ENCODE peak calls at places on chromosome 15, in four cellular contexts. U, B, I and D are unnamed samples.
A peak's percentile ranks its signal among the peaks of the same experiment; 100 is the strongest.

GRCh38 chr15:64767203-64767602 is 8.2 kb downstream of the RBPMS2 start:
- DNase-seq in U (no peak), I (no peak), B (no peak), D (no peak)

GRCh38 chr15:25683911-25684310 is 179.2 kb downstream of the ATP10A start:
- DNase-seq in B (no peak), U (no peak), I (no peak), D (no peak)

GRCh38 chr15:67882487-67883227 is 42.8 kb upstream of the RNU6-1 start:
- DNase-seq in U (peak; percentile 33), I (no peak), B (no peak), D (no peak)

GRCh38 chr15:63905558-63906265 is 72.0 kb upstream of the HERC1 start:
- DNase-seq in B (no peak), I (no peak), U (no peak), D (no peak)

GRCh38 chr15:73851679-73852078 is 21.7 kb upstream of the TBC1D21 start:
- DNase-seq in I (peak; percentile 69), U (peak; percentile 49), B (no peak), D (no peak)

GRCh38 chr15:42984534-42985034 is 64.0 kb upstream of the TTBK2 start:
- DNase-seq in U (no peak), B (no peak), I (no peak), D (no peak)

GRCh38 chr15:70533931-70534742 is 229.2 kb downstream of the UACA start:
- DNase-seq in B (no peak), I (no peak), U (no peak), D (no peak)

GRCh38 chr15:42375252-42375651 is 16.0 kb downstream of the CAPN3 start:
- DNase-seq in I (no peak), B (no peak), U (no peak), D (no peak)

GRCh38 chr15:59013246-59013645 is 25.8 kb downstream of the RNF111 start:
- DNase-seq in I (no peak), U (no peak), B (no peak), D (no peak)

GRCh38 chr15:35713733-35714132 is 167.8 kb upstream of the DPH6 start:
- DNase-seq in I (no peak), U (peak; percentile 98), B (no peak), D (no peak)

GRCh38 chr15:22873204-22873701 is 34.8 kb downstream of the NIPA2 start:
- DNase-seq in I (peak; percentile 65), U (no peak), B (no peak), D (no peak)

GRCh38 chr15:64441852-64442251 is 18.5 kb upstream of the ZNF609 start:
- DNase-seq in U (no peak), I (no peak), B (no peak), D (no peak)

GRCh38 chr15:25641762-25642161 is 202.9 kb upstream of the UBE3A start:
- DNase-seq in I (no peak), U (no peak), B (no peak), D (no peak)

GRCh38 chr15:60651155-60651554 is 172.2 kb upstream of the ICE2 start:
- DNase-seq in I (peak; percentile 59), B (no peak), U (peak; percentile 33), D (no peak)

GRCh38 chr15:69394556-69395282 is 19.4 kb upstream of the KIF23 start:
- DNase-seq in B (peak; percentile 69), U (peak; percentile 33), I (peak; percentile 69), D (peak; percentile 81)